ENCODE peak calls at places on chromosomes 5 and 9, in six cellular contexts. S is GM12891, P is HepG2, Q is GM12878, T is K562, M is H1. I is an unnamed sample.

GRCh38 chr9:33287087-33287490 is 3.2 kb upstream of the NFX1 start:
- DNase-seq in P (peak), Q (no peak), M (no peak), T (no peak), S (no peak), I (no peak)

GRCh38 chr5:96391921-96392320 is 41.1 kb downstream of the PCSK1 start:
- DNase-seq in Q (no peak), M (no peak), S (no peak), P (no peak), T (no peak), I (no peak)

GRCh38 chr9:92968081-92968480 is 20.8 kb downstream of the FGD3 start:
- DNase-seq in S (no peak), P (no peak), T (no peak), Q (no peak), M (no peak), I (no peak)

GRCh38 chr5:50667079-50667652 is 729 bp downstream of the PARP8 start:
- DNase-seq in Q (no peak), M (no peak), P (no peak), T (no peak), S (no peak), I (no peak)

GRCh38 chr5:172235132-172235780 is 41.3 kb downstream of the EFCAB9 start:
- DNase-seq in T (no peak), S (no peak), P (peak), M (no peak), Q (peak), I (no peak)

GRCh38 chr5:132150565-132150964 is 77.0 kb downstream of the CSF2 start:
- DNase-seq in S (no peak), T (no peak), M (no peak), Q (no peak), P (no peak), I (no peak)

GRCh38 chr5:26245327-26245726 is 793.1 kb downstream of the CDH9 start:
- DNase-seq in Q (no peak), P (no peak), M (no peak), T (no peak), S (no peak), I (no peak)

GRCh38 chr5:132134384-132134783 is 60.8 kb downstream of the CSF2 start:
- DNase-seq in M (no peak), S (no peak), P (peak), Q (no peak), T (no peak), I (no peak)

GRCh38 chr5:72234265-72234700 is 85.8 kb downstream of the MRPS27 start:
- DNase-seq in P (no peak), T (peak), Q (peak), S (peak), M (no peak), I (no peak)

GRCh38 chr9:137108608-137109249 is 5.8 kb downstream of the DPP7 start:
- DNase-seq in S (no peak), Q (no peak), P (no peak), M (no peak), T (no peak), I (no peak)

DNA sequence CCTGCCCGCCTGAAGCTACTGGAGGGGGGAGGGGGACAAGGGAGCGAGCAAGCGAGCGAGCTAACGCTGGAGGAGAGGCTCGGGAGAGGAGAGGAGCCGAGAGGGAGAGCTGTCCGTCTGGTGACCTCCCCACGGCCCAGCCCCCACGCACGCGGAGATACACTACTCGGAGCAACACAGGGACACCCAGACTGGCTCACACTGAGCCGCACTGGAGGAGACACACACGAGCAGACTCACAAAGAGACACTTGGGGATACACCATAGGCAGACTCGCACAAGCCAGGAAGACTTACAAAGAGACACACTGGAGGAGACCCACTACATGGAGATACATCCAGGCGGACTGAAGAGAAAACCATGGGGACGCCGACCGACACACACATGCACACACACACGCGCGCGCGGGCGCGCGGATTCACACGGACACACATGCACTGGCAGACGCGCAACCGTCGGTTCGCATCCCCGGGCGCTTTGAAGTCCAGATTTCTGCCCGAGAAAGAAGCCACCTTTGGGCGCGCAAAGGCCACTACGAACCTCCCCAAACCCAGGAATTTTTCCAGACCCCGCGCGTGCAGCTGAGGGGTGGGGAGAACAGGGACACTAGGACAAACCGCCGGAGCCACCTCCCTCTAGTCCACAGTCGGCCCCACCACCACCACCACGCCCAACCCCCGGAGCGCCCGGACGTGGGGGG is 703 bp downstream of the CNTFR start:
- DNase-seq in P (no peak), Q (no peak), S (no peak), M (no peak), T (no peak), I (no peak)
- TF ChIP-seq POLR2AphosphoS5 in P (no peak), Q (no peak), S (no peak), M (no peak), T (no peak), I (no peak)

GRCh38 chr9:73176450-73176875 is 24.8 kb downstream of the ANXA1 start:
- DNase-seq in M (no peak), S (no peak), T (no peak), Q (no peak), P (no peak), I (no peak)

GRCh38 chr9:73170185-73170957 is 18.7 kb downstream of the ANXA1 start:
- DNase-seq in S (no peak), P (no peak), T (no peak), Q (no peak), M (no peak), I (no peak)

GRCh38 chr9:73172811-73173210 is 21.1 kb downstream of the ANXA1 start:
- DNase-seq in Q (no peak), S (no peak), M (no peak), T (no peak), P (no peak), I (no peak)

GRCh38 chr9:73178044-73178443 is 26.4 kb downstream of the ANXA1 start:
- DNase-seq in Q (no peak), S (no peak), P (no peak), T (no peak), M (no peak), I (no peak)

DNA sequence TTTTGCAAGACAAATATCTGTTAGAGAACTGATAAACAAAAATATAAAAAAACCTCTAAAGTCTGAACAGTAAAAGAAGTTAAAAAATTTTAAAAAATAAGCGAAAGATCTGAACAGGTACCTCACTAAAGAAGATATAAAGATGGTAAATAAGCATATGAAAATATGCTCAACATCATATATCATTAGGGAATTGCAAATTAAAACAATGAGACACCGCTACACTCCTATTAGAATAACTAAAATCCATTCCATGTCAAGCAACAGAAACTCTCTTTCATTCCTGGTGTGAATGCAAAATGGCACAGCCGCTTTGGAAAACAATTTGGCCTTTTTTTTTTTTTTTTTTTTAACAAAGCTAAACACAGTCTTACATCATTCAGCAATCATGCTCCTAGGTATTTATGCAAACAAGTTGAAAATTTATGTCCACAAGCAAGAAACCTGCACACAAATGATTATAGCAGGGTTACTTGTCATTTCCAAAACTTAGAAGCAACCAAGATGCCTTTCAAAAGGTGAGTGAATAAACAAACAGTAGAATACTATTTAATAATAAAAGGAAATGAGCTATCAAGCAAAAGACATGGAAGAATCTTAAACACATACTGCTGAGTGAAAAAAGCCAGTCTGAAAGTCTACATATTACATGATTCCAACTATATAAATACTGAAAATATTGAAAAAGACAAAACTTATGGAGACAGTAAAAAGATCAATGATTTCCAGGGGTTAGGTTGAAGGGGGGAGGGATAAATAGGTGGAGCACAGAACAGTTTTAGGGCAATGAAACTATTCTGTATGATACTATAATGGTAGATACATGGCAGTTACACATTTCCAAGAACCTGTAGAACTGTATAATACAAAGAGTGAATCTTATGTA is 22.1 kb downstream of the ANXA1 start:
- DNase-seq in M (no peak), P (no peak), S (no peak), Q (no peak), T (no peak), I (no peak)
- TF ChIP-seq POLR2A in M (no peak), P (no peak), S (no peak), Q (no peak), T (no peak), I (no peak)

GRCh38 chr5:33438996-33439395 is 1.8 kb upstream of the TARS1 start:
- DNase-seq in Q (no peak), S (no peak), P (no peak), M (no peak), T (no peak), I (no peak)

GRCh38 chr5:33439905-33440481 is 772 bp upstream of the TARS1 start:
- DNase-seq in P (peak), M (no peak), Q (no peak), S (no peak), T (no peak), I (no peak)

GRCh38 chr5:33444542-33444941 is 3.8 kb downstream of the TARS1 start:
- DNase-seq in T (no peak), P (no peak), M (no peak), Q (no peak), S (no peak), I (no peak)

GRCh38 chr5:33440482-33441240 is at the start of gene TARS1:
- DNase-seq in P (peak), Q (peak), T (peak), S (peak), M (peak), I (peak)

GRCh38 chr5:33441241-33441844 is 578 bp downstream of the TARS1 start:
- DNase-seq in M (no peak), P (peak), S (no peak), Q (peak), T (peak), I (no peak)
- TF ChIP-seq TAF1 in M (no peak), P (peak), S (no peak), Q (no peak), T (peak), I (no peak)

GRCh38 chr9:72592501-72593403 is 71.3 kb downstream of the TMC1 start:
- DNase-seq in P (peak), S (no peak), Q (peak), T (peak), M (no peak), I (no peak)
- TF ChIP-seq POLR2AphosphoS5 in P (no peak), S (no peak), Q (no peak), T (no peak), M (no peak), I (no peak)

GRCh38 chr5:42950466-42951168 is 89.5 kb downstream of the ANXA2R start:
- DNase-seq in Q (peak), P (no peak), T (peak), S (peak), M (no peak), I (peak)
- TF ChIP-seq POLR2A in Q (no peak), P (no peak), T (no peak), S (no peak), M (no peak), I (no peak)

DNA sequence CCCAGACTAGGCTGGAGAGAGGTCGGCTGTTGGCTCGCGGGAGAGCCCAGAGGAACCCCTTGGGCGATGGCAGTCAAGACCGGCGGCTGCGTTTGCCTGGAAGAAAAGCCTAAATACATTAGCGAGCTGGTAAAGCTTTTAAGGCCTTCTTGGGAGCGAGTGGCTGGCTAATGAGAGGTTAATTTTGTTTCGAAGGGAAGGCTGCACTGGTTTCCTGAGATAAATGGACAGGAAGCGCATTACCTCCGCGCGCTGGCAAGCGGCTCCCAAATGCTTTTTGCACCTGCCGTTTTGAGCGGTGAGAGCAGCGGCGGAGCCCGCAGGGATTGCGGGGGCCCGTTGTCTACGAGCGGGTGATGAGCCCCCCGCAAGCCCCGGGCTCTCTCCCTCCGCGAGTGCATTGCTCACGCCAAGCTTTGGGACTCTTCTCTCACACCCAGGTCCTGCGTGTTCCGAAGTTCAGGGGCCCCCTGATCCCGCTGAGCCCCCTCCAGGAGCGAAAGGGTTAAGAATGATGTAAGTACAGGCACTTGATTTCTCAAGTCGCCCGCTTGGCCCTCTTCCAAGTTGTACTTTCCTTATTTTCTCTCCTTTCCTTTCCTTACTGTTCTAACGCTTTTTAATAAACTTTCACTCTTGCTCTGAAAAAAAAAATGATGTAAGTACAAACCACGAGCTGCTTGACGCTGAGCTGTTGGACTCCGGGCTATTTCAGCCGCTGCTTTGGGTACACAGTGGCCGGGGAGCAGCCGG is 3.1 kb upstream of the RGMB start:
- DNase-seq in M (no peak), P (peak), T (no peak), Q (no peak), S (peak), I (no peak)
- TF ChIP-seq TAF1 in M (peak), P (no peak), T (no peak), Q (no peak), S (no peak), I (no peak)